ENCODE peak calls at places on chromosomes 16 and 17, in ten cellular contexts. S is breast epithelium, H is endothelial cell of umbilical vein, I is A549, T is GM12878, P is thyroid gland, C is IMR-90, Q is stomach, B is uterus, M is prostate gland. R is an unnamed sample.

GRCh38 chr16:47590472-47590871 is 129.3 kb downstream of the PHKB start:
- DNase-seq in M (no peak), H (no peak), Q (no peak), I (no peak), B (no peak), T (no peak), C (no peak), S (no peak), P (no peak), R (no peak)

GRCh38 chr17:47388825-47389224 is 65.1 kb downstream of the EFCAB13 start:
- DNase-seq in S (no peak), H (no peak), C (no peak), I (no peak), P (no peak), B (no peak), Q (no peak), M (no peak), T (no peak), R (no peak)

GRCh38 chr16:63129411-63130125 is 1093.3 kb upstream of the CDH8 start:
- DNase-seq in B (no peak), M (no peak), I (no peak), C (no peak), H (no peak), Q (no peak), T (no peak), S (no peak), P (no peak), R (no peak)

GRCh38 chr17:40516581-40517285 is 15.3 kb upstream of the TNS4 start:
- DNase-seq in H (no peak), M (no peak), T (peak; percentile 60), C (no peak), B (no peak), I (peak; percentile 74), Q (no peak), P (peak; percentile 2), S (peak; percentile 43), R (no peak)

GRCh38 chr17:4933646-4934045 is 1.6 kb downstream of the GP1BA start:
- DNase-seq in C (no peak), B (no peak), I (no peak), P (no peak), S (no peak), H (no peak), Q (no peak), M (no peak), T (no peak), R (no peak)

GRCh38 chr17:7841622-7842379 is 7.8 kb downstream of the KDM6B start:
- DNase-seq in T (no peak), I (peak; percentile 90), P (peak; percentile 95), M (peak; percentile 83), C (peak; percentile 91), S (peak; percentile 92), B (peak; percentile 93), Q (peak; percentile 91), H (peak; percentile 92), R (peak; percentile 98)

GRCh38 chr17:50468120-50469004 is at the start of gene CHAD:
- DNase-seq in B (no peak), P (no peak), S (peak; percentile 65), H (no peak), T (no peak), Q (no peak), C (no peak), I (no peak), M (no peak), R (no peak)

GRCh38 chr16:85162478-85163277 is 50.4 kb upstream of the CIBAR2 start:
- DNase-seq in Q (no peak), B (peak; percentile 84), M (no peak), H (peak; percentile 46), T (no peak), C (peak; percentile 91), I (no peak), S (no peak), P (peak; percentile 96), R (peak; percentile 74)

GRCh38 chr16:86343733-86344585 is 166.4 kb upstream of the FOXF1 start:
- DNase-seq in C (peak; percentile 54), H (peak; percentile 84), I (no peak), B (no peak), Q (no peak), T (no peak), M (peak; percentile 36), S (no peak), P (no peak), R (no peak)

DNA sequence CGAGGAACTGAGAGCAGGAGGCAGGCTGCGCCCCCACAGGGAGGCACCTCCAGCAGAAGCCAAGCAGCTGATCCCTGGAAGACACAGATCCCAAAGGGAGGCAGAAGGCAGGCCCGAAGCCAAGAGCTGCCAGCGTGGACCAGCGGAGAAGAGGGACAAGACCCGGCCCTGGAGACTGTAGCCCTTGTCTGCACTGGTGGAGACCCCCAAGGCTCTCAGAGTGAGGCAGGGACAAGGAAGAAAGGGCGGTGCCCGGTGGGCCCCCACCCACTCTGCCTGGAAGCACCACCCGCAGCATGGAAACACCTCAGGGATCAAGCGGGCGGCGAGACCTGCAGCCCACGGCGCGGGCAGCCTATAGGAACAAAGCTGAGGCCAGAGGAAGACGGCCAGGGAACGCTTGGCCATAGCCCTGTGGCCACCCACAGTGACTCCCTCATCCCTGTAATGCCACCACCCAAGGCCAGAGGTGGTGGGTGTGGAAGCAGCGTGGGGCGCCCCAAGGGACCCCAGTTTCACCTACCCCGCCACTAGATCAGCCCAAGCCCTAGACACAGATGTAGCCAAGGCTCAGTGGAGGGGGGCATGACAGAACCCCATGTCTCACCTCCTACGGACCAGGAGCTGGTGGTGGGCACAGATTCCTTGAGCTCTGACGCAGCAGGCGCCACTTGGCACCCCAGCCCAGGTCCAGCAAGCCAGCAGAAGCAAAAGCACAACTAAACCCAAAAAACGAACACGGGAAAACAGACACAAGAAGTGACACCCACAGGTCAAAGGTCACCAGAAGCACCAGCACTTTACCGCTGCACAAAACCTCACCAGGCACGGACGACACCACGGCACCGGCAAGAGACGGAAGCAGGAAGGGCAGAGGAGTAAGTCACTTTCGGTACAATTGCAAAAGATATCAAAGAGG is 2.9 kb upstream of the SIRT7 start:
- DNase-seq in H (no peak), M (no peak), I (no peak), C (no peak), Q (no peak), S (no peak), B (no peak), P (no peak), T (no peak), R (no peak)
- H3K4me1 ChIP-seq in H (peaks cover 18% of the 10 kb centered on the region), M (peaks cover 14% of the 10 kb centered on the region), I (peaks cover 84% of the 10 kb centered on the region), C (peaks cover 36% of the 10 kb centered on the region), Q (peaks cover 86% of the 10 kb centered on the region), S (peaks cover 12% of the 10 kb centered on the region), B (peaks cover 9% of the 10 kb centered on the region), P (peaks cover 53% of the 10 kb centered on the region), T (peaks cover 16% of the 10 kb centered on the region), R (peaks cover 62% of the 10 kb centered on the region)

GRCh38 chr16:14303654-14304394 is 232.7 kb downstream of the MRTFB start:
- DNase-seq in S (no peak), I (no peak), M (no peak), T (no peak), H (no peak), C (no peak), P (no peak), Q (no peak), B (peak; percentile 52), R (peak; percentile 41)
- TF ChIP-seq POLR2A in S (no peak), I (no peak), M (no peak), T (no peak), H (no peak), C (no peak), P (no peak), Q (no peak), B (no peak), R (no peak)

DNA sequence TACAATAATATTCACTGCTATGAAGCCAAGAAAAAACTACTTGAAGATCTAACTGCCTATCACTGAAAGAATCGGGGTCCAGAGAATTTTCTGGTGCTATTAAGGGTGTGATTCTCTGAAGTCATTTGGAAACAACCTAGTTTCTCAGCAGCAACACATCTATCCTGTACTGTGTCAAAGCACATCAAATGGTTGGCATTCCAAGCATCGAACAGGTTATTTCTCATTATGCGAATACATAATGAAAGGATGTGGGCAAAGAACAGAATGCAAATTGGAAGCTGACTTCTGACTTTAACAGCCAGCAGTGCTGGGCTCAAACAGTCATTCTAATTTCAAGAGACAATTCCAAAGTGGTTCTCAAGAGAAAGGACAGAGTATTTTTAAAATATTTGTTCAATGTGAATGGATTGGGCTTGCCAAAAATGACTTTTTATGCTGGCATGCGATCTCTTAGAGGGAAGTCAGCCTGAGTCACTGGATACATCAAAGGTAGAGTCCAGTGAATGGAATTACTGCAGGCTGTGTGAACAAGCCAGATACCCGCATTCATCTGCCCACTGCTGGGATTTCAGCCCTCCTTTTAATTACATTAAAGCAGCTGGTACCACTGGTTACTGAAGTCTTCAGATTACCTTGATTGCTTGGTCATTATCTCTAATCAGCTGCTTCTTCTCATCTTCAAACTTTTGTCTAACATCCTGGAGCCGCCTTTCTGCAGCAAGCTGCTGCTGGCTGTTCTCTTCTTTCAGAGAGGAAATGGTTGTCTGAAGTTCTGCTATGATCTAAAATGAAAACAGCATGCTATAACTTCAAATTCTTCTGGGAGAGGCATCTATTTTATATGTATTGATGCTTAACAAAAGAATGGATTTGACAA is 181.2 kb upstream of the AXIN2 start:
- DNase-seq in S (no peak), P (no peak), I (peak; percentile 40), B (no peak), C (peak; percentile 87), T (no peak), Q (no peak), M (no peak), H (peak; percentile 56), R (peak; percentile 56)
- H3K27ac ChIP-seq in S (peak overlapping the region; percentile 19), P (no peak overlapping the region), I (peak overlapping the region; percentile 29), B (no peak overlapping the region), C (no peak overlapping the region), T (no peak overlapping the region), Q (no peak overlapping the region), M (peak overlapping the region; percentile 26), H (peak overlapping the region; percentile 10), R (peak overlapping the region; percentile 34)

DNA sequence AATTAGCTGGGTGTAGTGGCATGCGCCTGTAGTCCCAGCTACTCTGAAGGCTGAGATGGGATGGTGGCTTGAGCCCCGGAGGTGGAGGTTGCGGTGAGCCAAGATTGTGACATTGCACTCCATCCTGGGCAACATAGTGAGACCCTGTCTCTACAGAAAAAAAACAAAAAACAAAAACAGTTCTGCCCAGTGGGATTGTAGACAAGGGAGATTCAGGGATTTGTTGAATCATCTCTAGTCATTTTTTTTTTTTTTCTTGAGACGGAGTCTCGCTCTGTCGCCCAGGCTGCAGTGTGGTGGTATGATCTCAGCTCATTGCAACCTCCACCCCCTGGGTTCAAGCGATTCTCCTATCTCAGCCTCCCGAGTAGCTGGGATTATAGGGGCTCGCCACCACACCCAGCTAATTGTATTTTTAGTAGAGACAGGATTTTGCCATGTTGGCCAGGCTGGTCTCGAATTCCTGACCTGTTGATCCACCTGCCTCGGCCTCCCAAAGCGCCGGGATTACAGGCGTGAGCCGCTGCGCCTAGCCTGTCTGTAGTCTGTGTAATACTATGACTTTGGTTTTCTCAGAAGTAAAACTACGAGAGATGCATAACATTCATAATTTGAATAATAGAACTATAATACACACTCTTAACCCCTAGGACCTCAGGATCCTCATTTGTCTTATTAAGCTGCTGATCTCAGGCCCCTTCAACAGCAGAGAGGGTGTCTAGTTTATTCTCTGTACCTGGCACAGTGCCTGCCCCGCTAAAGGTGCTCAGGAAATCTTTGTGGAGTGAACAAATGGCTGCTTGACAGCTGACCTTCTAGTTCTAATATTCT is 1.4 kb downstream of the TEN1 start:
- DNase-seq in S (no peak), B (no peak), Q (no peak), H (no peak), T (no peak), I (no peak), C (no peak), P (no peak), M (no peak), R (no peak)
- H3K4me1 ChIP-seq in S (no peaks in the 10 kb centered on the region), B (no peaks in the 10 kb centered on the region), Q (peaks cover 48% of the 10 kb centered on the region), H (peaks cover 19% of the 10 kb centered on the region), T (peaks cover 6% of the 10 kb centered on the region), I (peaks cover 43% of the 10 kb centered on the region), C (peaks cover 7% of the 10 kb centered on the region), P (peaks cover 32% of the 10 kb centered on the region), M (no peaks in the 10 kb centered on the region), R (peaks cover 75% of the 10 kb centered on the region)

GRCh38 chr17:57955183-57955952 is at the start of gene CUEDC1:
- DNase-seq in M (peak; percentile 67), S (peak; percentile 80), T (no peak), C (peak; percentile 39), H (peak; percentile 56), P (peak; percentile 80), I (peak; percentile 76), B (peak; percentile 77), Q (peak; percentile 84), R (peak; percentile 81)
- TF ChIP-seq POLR2A in M (no peak), S (no peak), T (no peak), C (no peak), H (peak; percentile 23), P (peak; percentile 56), I (peak; percentile 70), B (no peak), Q (no peak), R (no peak)

R was measured in adrenal gland.